ENCODE peak calls at places on chromosomes 7 and 10, in four cellular contexts. X is CD4-positive, CD25-positive, alpha-beta regulatory T cell; Y is GM12865; Z is fibroblast of lung. P is an unnamed sample.

GRCh38 chr7:89994483-89994882 is 159.8 kb upstream of the STEAP1 start:
- DNase-seq in X (no peak), Y (no peak), Z (no peak), P (no peak)

GRCh38 chr7:135253851-135254815 is 20.5 kb downstream of the STRA8 start:
- DNase-seq in X (no peak), Y (no peak), Z (peak; percentile 77), P (no peak)

GRCh38 chr10:43814611-43815010 is 165.9 kb upstream of the ZNF32 start:
- DNase-seq in X (no peak), Y (no peak), Z (peak; percentile 67), P (no peak)

GRCh38 chr7:36735172-36735571 is 10.9 kb upstream of the AOAH start:
- DNase-seq in X (no peak), Y (no peak), Z (peak; percentile 56), P (no peak)

GRCh38 chr10:72557362-72557761 is 68.5 kb downstream of the MICU1 start:
- DNase-seq in X (no peak), Y (no peak), Z (peak; percentile 67), P (no peak)

GRCh38 chr10:17453377-17454091 is 861 bp downstream of the ST8SIA6 start:
- DNase-seq in X (peak; percentile 59), Y (no peak), Z (peak; percentile 56), P (peak; percentile 55)

GRCh38 chr10:93277360-93277759 is 203.7 kb downstream of the CYP26A1 start:
- DNase-seq in X (no peak), Y (no peak), Z (no peak), P (no peak)

GRCh38 chr7:42010751-42011150 is 226.3 kb downstream of the GLI3 start:
- DNase-seq in X (no peak), Y (no peak), Z (peak; percentile 51), P (no peak)

GRCh38 chr10:79264942-79265341 is 82.3 kb upstream of the PPIF start:
- DNase-seq in X (no peak), Y (peak; percentile 43), Z (no peak), P (peak; percentile 64)

GRCh38 chr10:62047240-62047897 is 145.9 kb downstream of the ARID5B start:
- DNase-seq in X (peak; percentile 60), Y (peak; percentile 62), Z (peak; percentile 81), P (no peak)

GRCh38 chr7:37081436-37081835 is 357.1 kb upstream of the AOAH start:
- DNase-seq in X (no peak), Y (peak; percentile 10), Z (no peak), P (no peak)

GRCh38 chr10:78977761-78978305 is 90.9 kb upstream of the ZMIZ1 start:
- DNase-seq in X (no peak), Y (no peak), Z (peak; percentile 86), P (no peak)

GRCh38 chr7:7235347-7235746 is 53.0 kb downstream of the C1GALT1 start:
- DNase-seq in X (no peak), Y (no peak), Z (no peak), P (no peak)

GRCh38 chr7:7237201-7237977 is 55.0 kb downstream of the C1GALT1 start:
- DNase-seq in X (no peak), Y (no peak), Z (no peak), P (no peak)

GRCh38 chr7:7236041-7236440 is 53.7 kb downstream of the C1GALT1 start:
- DNase-seq in X (no peak), Y (no peak), Z (no peak), P (no peak)

GRCh38 chr7:7239346-7239745 is 57.0 kb downstream of the C1GALT1 start:
- DNase-seq in X (no peak), Y (no peak), Z (no peak), P (no peak)

DNA sequence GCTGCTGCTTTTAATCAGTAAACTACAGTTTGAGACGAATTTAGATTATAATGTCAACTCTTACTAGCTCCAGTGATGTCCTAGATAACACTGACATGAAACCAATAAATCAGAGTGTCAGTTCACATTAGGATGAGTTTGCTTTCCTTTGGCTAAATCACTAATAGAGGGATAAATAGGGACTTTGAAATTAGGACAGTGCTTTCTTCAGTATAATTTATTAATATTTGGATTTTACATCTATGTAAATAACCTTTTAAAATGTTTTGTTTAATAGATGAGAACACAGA is 55.6 kb downstream of the C1GALT1 start:
- DNase-seq in X (no peak), Y (no peak), Z (no peak), P (no peak)
- H3K4me3 ChIP-seq in X (no peak overlapping the region), Y (no peak overlapping the region), Z (no peak overlapping the region), P (no peak overlapping the region)

GRCh38 chr7:131552053-131552452 is 4.4 kb downstream of the PODXL start:
- DNase-seq in X (no peak), Y (no peak), Z (no peak), P (no peak)

GRCh38 chr7:131555565-131556054 is 818 bp downstream of the PODXL start:
- DNase-seq in X (peak; percentile 21), Y (no peak), Z (no peak), P (no peak)

GRCh38 chr7:131554880-131555516 is 1.4 kb downstream of the PODXL start:
- DNase-seq in X (no peak), Y (no peak), Z (no peak), P (no peak)

GRCh38 chr7:131556055-131556911 is at the start of gene PODXL:
- DNase-seq in X (peak; percentile 78), Y (peak; percentile 79), Z (peak; percentile 55), P (peak; percentile 83)

GRCh38 chr7:131553906-131554305 is 2.5 kb downstream of the PODXL start:
- DNase-seq in X (no peak), Y (no peak), Z (no peak), P (no peak)
- H3K4me3 ChIP-seq in X (no peak overlapping the region), Y (no peak overlapping the region), Z (no peak overlapping the region), P (peak overlapping the region; percentile 91)

DNA sequence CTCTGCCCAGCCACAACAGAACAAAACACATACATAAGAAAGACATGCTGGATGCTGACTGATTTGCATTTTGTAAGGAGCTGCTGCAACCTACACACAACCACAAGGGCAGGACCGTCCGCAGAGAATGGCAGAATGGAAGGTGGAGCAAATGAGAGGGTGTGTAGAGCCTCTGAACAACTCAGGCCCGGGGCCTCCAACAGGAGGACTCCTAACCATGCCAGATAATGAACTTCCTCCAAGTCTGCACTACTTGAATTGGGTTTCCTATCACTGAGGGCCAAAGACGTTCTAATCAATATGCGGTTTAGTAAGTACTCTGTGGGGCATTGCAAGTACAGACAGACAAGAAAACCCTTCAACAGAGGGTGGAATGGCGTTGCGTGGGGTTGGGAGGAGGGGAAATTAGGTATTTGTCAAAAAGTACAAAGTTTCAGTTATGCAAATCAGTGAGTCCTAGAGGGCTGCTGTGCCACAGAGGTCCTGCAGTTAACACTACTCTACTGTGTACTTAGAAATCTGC is 14.6 kb downstream of the VOPP1 start:
- DNase-seq in X (peak; percentile 50), Y (peak; percentile 92), Z (peak; percentile 24), P (no peak)
- H3K4me3 ChIP-seq in X (peak overlapping the region; percentile 64), Y (peak overlapping the region; percentile 35), Z (no peak overlapping the region), P (no peak overlapping the region)

DNA sequence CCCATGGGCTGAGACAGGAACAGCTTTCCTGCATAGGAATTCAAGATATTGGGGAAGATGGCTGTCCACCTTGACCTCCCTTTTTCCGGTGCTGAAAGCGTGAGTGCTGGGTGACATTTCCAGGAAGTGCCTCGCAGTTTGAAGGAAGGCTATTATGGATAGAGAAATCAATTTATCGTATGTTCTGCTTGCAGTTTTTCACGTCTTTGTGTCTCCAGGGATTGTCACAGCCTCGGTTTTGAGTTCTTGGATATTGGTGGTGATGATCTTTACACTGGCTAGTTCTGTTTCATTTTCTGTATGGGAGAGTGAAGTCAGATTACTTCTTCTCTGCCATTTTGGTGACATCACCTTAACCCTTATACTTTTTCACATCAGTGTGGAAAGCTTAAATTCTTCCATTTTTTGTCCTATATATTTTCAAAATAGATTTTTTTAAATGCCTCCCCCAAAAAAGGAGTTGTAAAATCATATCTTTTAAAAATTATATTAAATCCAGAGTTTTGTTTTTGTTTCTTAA is 102.5 kb upstream of the APBB1IP start:
- DNase-seq in X (peak; percentile 32), Y (peak; percentile 61), Z (no peak), P (no peak)
- H3K4me3 ChIP-seq in X (peak overlapping the region; percentile 71), Y (peak overlapping the region; percentile 89), Z (no peak overlapping the region), P (no peak overlapping the region)

DNA sequence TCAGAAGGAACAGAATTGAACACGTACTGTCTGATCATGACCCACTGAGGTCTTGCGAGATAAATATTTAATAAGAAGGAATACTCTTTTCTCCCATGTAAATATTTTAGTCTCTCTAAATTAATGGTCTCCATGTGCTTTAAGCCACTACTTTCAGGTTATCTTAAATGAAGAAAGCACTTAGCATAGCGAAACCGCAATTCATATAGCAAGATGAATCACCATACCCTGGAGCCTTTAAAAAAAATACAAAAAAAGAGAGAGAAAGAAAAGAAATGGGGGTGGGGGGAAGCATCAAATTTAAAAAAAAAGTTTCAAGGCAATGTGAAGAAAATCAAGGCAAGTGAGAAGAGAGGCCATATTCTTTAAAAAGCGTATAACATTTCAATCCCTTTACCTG is 82.5 kb downstream of the CTTNBP2 start:
- DNase-seq in X (no peak), Y (no peak), Z (no peak), P (no peak)
- H3K4me3 ChIP-seq in X (no peak overlapping the region), Y (no peak overlapping the region), Z (no peak overlapping the region), P (no peak overlapping the region)